ENCODE peak calls at places on chromosomes 3 and 15, in eight cellular contexts. One of them, this sample, is unnamed.

GRCh38 chr15:90463381-90463780 is 66.3 kb upstream of the CRTC3 start:
- DNase-seq in effector memory CD4-positive, alpha-beta T cell: no peak
- DNase-seq in neural progenitor cell: no peak
- DNase-seq in stomach: no peak
- DNase-seq in A673: no peak
- DNase-seq in uterus: no peak
- DNase-seq in Peyer's patch: no peak
- DNase-seq in SK-N-SH: no peak
- DNase-seq in this sample: no peak

GRCh38 chr3:46935168-46935858 is 41.2 kb downstream of the CCDC12 start:
- DNase-seq in A673: peak; percentile 75
- DNase-seq in stomach: peak; percentile 78
- DNase-seq in SK-N-SH: peak; percentile 64
- DNase-seq in Peyer's patch: peak; percentile 88
- DNase-seq in neural progenitor cell: peak; percentile 59
- DNase-seq in uterus: peak; percentile 78
- DNase-seq in effector memory CD4-positive, alpha-beta T cell: no peak
- DNase-seq in this sample: peak; percentile 98

GRCh38 chr3:74420538-74421128 is 193.8 kb downstream of the CNTN3 start:
- DNase-seq in A673: no peak
- DNase-seq in Peyer's patch: no peak
- DNase-seq in stomach: no peak
- DNase-seq in effector memory CD4-positive, alpha-beta T cell: no peak
- DNase-seq in neural progenitor cell: no peak
- DNase-seq in uterus: no peak
- DNase-seq in SK-N-SH: no peak
- DNase-seq in this sample: no peak

GRCh38 chr3:167929937-167930336 is 165.8 kb downstream of the GOLIM4 start:
- DNase-seq in stomach: no peak
- DNase-seq in Peyer's patch: no peak
- DNase-seq in uterus: no peak
- DNase-seq in effector memory CD4-positive, alpha-beta T cell: no peak
- DNase-seq in SK-N-SH: no peak
- DNase-seq in neural progenitor cell: no peak
- DNase-seq in A673: no peak
- DNase-seq in this sample: no peak

GRCh38 chr3:27449530-27450150 is 34.5 kb downstream of the SLC4A7 start:
- DNase-seq in Peyer's patch: no peak
- DNase-seq in A673: no peak
- DNase-seq in stomach: no peak
- DNase-seq in SK-N-SH: no peak
- DNase-seq in uterus: no peak
- DNase-seq in effector memory CD4-positive, alpha-beta T cell: no peak
- DNase-seq in neural progenitor cell: no peak
- DNase-seq in this sample: no peak

GRCh38 chr3:62051506-62051905 is 321.8 kb downstream of the FEZF2 start:
- DNase-seq in Peyer's patch: peak; percentile 71
- DNase-seq in neural progenitor cell: peak; percentile 37
- DNase-seq in uterus: no peak
- DNase-seq in effector memory CD4-positive, alpha-beta T cell: no peak
- DNase-seq in SK-N-SH: peak; percentile 13
- DNase-seq in stomach: peak; percentile 58
- DNase-seq in A673: peak; percentile 19
- DNase-seq in this sample: peak; percentile 42

GRCh38 chr3:49673131-49673714 is 928 bp upstream of the APEH start:
- DNase-seq in stomach: no peak
- DNase-seq in SK-N-SH: no peak
- DNase-seq in A673: no peak
- DNase-seq in neural progenitor cell: peak; percentile 30
- DNase-seq in Peyer's patch: no peak
- DNase-seq in effector memory CD4-positive, alpha-beta T cell: no peak
- DNase-seq in uterus: no peak
- DNase-seq in this sample: no peak

GRCh38 chr3:43996379-43997301 is 245.0 kb upstream of the TOPAZ1 start:
- DNase-seq in uterus: no peak
- DNase-seq in A673: peak; percentile 62
- DNase-seq in stomach: no peak
- DNase-seq in effector memory CD4-positive, alpha-beta T cell: no peak
- DNase-seq in neural progenitor cell: peak; percentile 81
- DNase-seq in Peyer's patch: peak; percentile 55
- DNase-seq in SK-N-SH: no peak
- DNase-seq in this sample: peak; percentile 29

GRCh38 chr15:71755571-71755970 is 54.8 kb upstream of the NR2E3 start:
- DNase-seq in stomach: no peak
- DNase-seq in SK-N-SH: no peak
- DNase-seq in Peyer's patch: no peak
- DNase-seq in uterus: no peak
- DNase-seq in neural progenitor cell: no peak
- DNase-seq in effector memory CD4-positive, alpha-beta T cell: no peak
- DNase-seq in A673: no peak
- DNase-seq in this sample: no peak

GRCh38 chr15:68333775-68334470 is 56.4 kb downstream of the FEM1B start:
- DNase-seq in effector memory CD4-positive, alpha-beta T cell: no peak
- DNase-seq in Peyer's patch: no peak
- DNase-seq in SK-N-SH: no peak
- DNase-seq in neural progenitor cell: no peak
- DNase-seq in A673: peak; percentile 37
- DNase-seq in stomach: no peak
- DNase-seq in uterus: peak; percentile 51
- DNase-seq in this sample: peak; percentile 66

GRCh38 chr3:178291555-178291954 is 244.7 kb upstream of the KCNMB2 start:
- DNase-seq in effector memory CD4-positive, alpha-beta T cell: no peak
- DNase-seq in SK-N-SH: peak; percentile 49
- DNase-seq in stomach: no peak
- DNase-seq in neural progenitor cell: no peak
- DNase-seq in A673: no peak
- DNase-seq in uterus: no peak
- DNase-seq in Peyer's patch: no peak
- DNase-seq in this sample: no peak

GRCh38 chr3:9175421-9175820 is 74.0 kb downstream of the SRGAP3 start:
- DNase-seq in SK-N-SH: no peak
- DNase-seq in uterus: no peak
- DNase-seq in Peyer's patch: no peak
- DNase-seq in A673: no peak
- DNase-seq in stomach: peak; percentile 66
- DNase-seq in neural progenitor cell: no peak
- DNase-seq in effector memory CD4-positive, alpha-beta T cell: no peak
- DNase-seq in this sample: no peak

GRCh38 chr3:160210799-160211221 is 14.4 kb upstream of the C3orf80 start:
- DNase-seq in uterus: no peak
- DNase-seq in effector memory CD4-positive, alpha-beta T cell: no peak
- DNase-seq in neural progenitor cell: no peak
- DNase-seq in stomach: no peak
- DNase-seq in Peyer's patch: no peak
- DNase-seq in A673: peak; percentile 72
- DNase-seq in SK-N-SH: no peak
- DNase-seq in this sample: peak; percentile 83

GRCh38 chr3:59079962-59080361 is 30.1 kb upstream of the CFAP20DC start:
- DNase-seq in neural progenitor cell: no peak
- DNase-seq in effector memory CD4-positive, alpha-beta T cell: no peak
- DNase-seq in SK-N-SH: no peak
- DNase-seq in stomach: no peak
- DNase-seq in Peyer's patch: no peak
- DNase-seq in uterus: no peak
- DNase-seq in A673: no peak
- DNase-seq in this sample: no peak

GRCh38 chr15:52181938-52182780 is 9.0 kb downstream of the GNB5 start:
- DNase-seq in Peyer's patch: no peak
- DNase-seq in stomach: no peak
- DNase-seq in SK-N-SH: no peak
- DNase-seq in effector memory CD4-positive, alpha-beta T cell: no peak
- DNase-seq in A673: no peak
- DNase-seq in uterus: no peak
- DNase-seq in neural progenitor cell: no peak
- DNase-seq in this sample: peak; percentile 25

GRCh38 chr3:59884409-59884808 is 834.6 kb upstream of the CFAP20DC start:
- DNase-seq in effector memory CD4-positive, alpha-beta T cell: no peak
- DNase-seq in uterus: no peak
- DNase-seq in SK-N-SH: no peak
- DNase-seq in A673: no peak
- DNase-seq in stomach: no peak
- DNase-seq in neural progenitor cell: no peak
- DNase-seq in Peyer's patch: no peak
- DNase-seq in this sample: no peak

GRCh38 chr3:188792788-188793187 is 379.0 kb upstream of the TPRG1 start:
- DNase-seq in Peyer's patch: no peak
- DNase-seq in neural progenitor cell: peak; percentile 61
- DNase-seq in stomach: no peak
- DNase-seq in uterus: no peak
- DNase-seq in SK-N-SH: peak; percentile 18
- DNase-seq in A673: peak; percentile 69
- DNase-seq in effector memory CD4-positive, alpha-beta T cell: no peak
- DNase-seq in this sample: peak; percentile 16

GRCh38 chr15:75680007-75680789 is 32.5 kb downstream of the CSPG4 start:
- DNase-seq in neural progenitor cell: peak; percentile 54
- DNase-seq in Peyer's patch: no peak
- DNase-seq in effector memory CD4-positive, alpha-beta T cell: no peak
- DNase-seq in A673: no peak
- DNase-seq in stomach: no peak
- DNase-seq in SK-N-SH: no peak
- DNase-seq in uterus: no peak
- DNase-seq in this sample: no peak

GRCh38 chr15:79657722-79658121 is 225.6 kb downstream of the MINAR1 start:
- DNase-seq in stomach: peak; percentile 54
- DNase-seq in uterus: no peak
- DNase-seq in effector memory CD4-positive, alpha-beta T cell: no peak
- DNase-seq in SK-N-SH: no peak
- DNase-seq in neural progenitor cell: no peak
- DNase-seq in Peyer's patch: no peak
- DNase-seq in A673: no peak
- DNase-seq in this sample: no peak

GRCh38 chr3:34876997-34877396 is 762.3 kb upstream of the ARPP21 start:
- DNase-seq in stomach: no peak
- DNase-seq in effector memory CD4-positive, alpha-beta T cell: no peak
- DNase-seq in A673: no peak
- DNase-seq in neural progenitor cell: no peak
- DNase-seq in uterus: no peak
- DNase-seq in SK-N-SH: no peak
- DNase-seq in Peyer's patch: no peak
- DNase-seq in this sample: no peak

GRCh38 chr3:119011528-119011927 is 23.1 kb downstream of the IGSF11 start:
- DNase-seq in A673: no peak
- DNase-seq in SK-N-SH: no peak
- DNase-seq in uterus: no peak
- DNase-seq in stomach: no peak
- DNase-seq in neural progenitor cell: no peak
- DNase-seq in Peyer's patch: no peak
- DNase-seq in effector memory CD4-positive, alpha-beta T cell: no peak
- DNase-seq in this sample: no peak

GRCh38 chr3:42709621-42710020 is 7.0 kb upstream of the HHATL start:
- DNase-seq in stomach: no peak
- DNase-seq in Peyer's patch: peak; percentile 19
- DNase-seq in A673: no peak
- DNase-seq in uterus: peak; percentile 5
- DNase-seq in SK-N-SH: no peak
- DNase-seq in neural progenitor cell: no peak
- DNase-seq in effector memory CD4-positive, alpha-beta T cell: no peak
- DNase-seq in this sample: no peak

GRCh38 chr3:97711664-97712063 is 52.9 kb upstream of the ARL6 start:
- DNase-seq in A673: no peak
- DNase-seq in Peyer's patch: no peak
- DNase-seq in uterus: no peak
- DNase-seq in neural progenitor cell: no peak
- DNase-seq in stomach: no peak
- DNase-seq in effector memory CD4-positive, alpha-beta T cell: no peak
- DNase-seq in SK-N-SH: no peak
- DNase-seq in this sample: no peak

DNA sequence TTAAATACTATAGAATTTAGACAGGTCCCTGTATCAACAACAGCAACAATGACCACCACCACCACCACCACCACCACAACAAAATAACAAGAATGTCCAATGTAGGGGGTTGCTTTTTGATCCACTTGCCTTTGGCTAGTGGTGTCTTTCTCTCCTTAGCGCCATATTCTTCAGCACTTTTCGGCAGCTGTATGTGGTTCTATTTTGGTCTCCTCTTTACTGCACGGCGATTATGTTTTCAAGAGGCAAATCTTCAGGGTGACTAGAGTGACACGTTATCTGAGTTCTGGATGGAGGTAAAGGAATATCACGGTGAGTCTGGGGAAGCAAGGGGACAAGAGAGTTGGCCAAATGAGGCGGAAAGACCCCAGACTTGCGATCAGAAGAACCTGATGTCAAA is 56.1 kb downstream of the ST6GAL1 start:
- DNase-seq in neural progenitor cell: no peak
- DNase-seq in Peyer's patch: no peak
- DNase-seq in stomach: no peak
- DNase-seq in uterus: no peak
- DNase-seq in A673: no peak
- DNase-seq in SK-N-SH: no peak
- DNase-seq in effector memory CD4-positive, alpha-beta T cell: no peak
- DNase-seq in this sample: peak; percentile 19
- H3K27ac ChIP-seq in neural progenitor cell: no peak overlapping the region
- H3K27ac ChIP-seq in Peyer's patch: no peak overlapping the region
- H3K27ac ChIP-seq in stomach: no peak overlapping the region
- H3K27ac ChIP-seq in uterus: no peak overlapping the region
- H3K27ac ChIP-seq in A673: peak overlapping the region; percentile 36
- H3K27ac ChIP-seq in SK-N-SH: no peak overlapping the region
- H3K27ac ChIP-seq in effector memory CD4-positive, alpha-beta T cell: no peak overlapping the region
- H3K27ac ChIP-seq in this sample: peak overlapping the region; percentile 67

GRCh38 chr3:141415959-141416358 is 47.7 kb downstream of the ZBTB38 start:
- DNase-seq in Peyer's patch: no peak
- DNase-seq in effector memory CD4-positive, alpha-beta T cell: no peak
- DNase-seq in A673: no peak
- DNase-seq in neural progenitor cell: no peak
- DNase-seq in stomach: no peak
- DNase-seq in SK-N-SH: no peak
- DNase-seq in uterus: no peak
- DNase-seq in this sample: no peak
- H3K4me1 ChIP-seq in Peyer's patch: peaks cover 22% of the 10 kb centered on the region
- H3K4me1 ChIP-seq in effector memory CD4-positive, alpha-beta T cell: peaks cover 30% of the 10 kb centered on the region
- H3K4me1 ChIP-seq in A673: peaks cover 24% of the 10 kb centered on the region
- H3K4me1 ChIP-seq in neural progenitor cell: peaks cover 27% of the 10 kb centered on the region
- H3K4me1 ChIP-seq in stomach: peaks cover 80% of the 10 kb centered on the region
- H3K4me1 ChIP-seq in SK-N-SH: peaks cover 31% of the 10 kb centered on the region
- H3K4me1 ChIP-seq in uterus: peaks cover 6% of the 10 kb centered on the region
- H3K4me1 ChIP-seq in this sample: peaks cover 28% of the 10 kb centered on the region

GRCh38 chr3:143974877-143975238 is 3.2 kb downstream of the DIPK2A start:
- DNase-seq in SK-N-SH: no peak
- DNase-seq in effector memory CD4-positive, alpha-beta T cell: no peak
- DNase-seq in uterus: no peak
- DNase-seq in neural progenitor cell: no peak
- DNase-seq in stomach: no peak
- DNase-seq in Peyer's patch: no peak
- DNase-seq in A673: no peak
- DNase-seq in this sample: no peak
- H3K4me3 ChIP-seq in SK-N-SH: no peak overlapping the region
- H3K4me3 ChIP-seq in effector memory CD4-positive, alpha-beta T cell: no peak overlapping the region
- H3K4me3 ChIP-seq in uterus: no peak overlapping the region
- H3K4me3 ChIP-seq in neural progenitor cell: peak overlapping the region; percentile 96
- H3K4me3 ChIP-seq in stomach: peak overlapping the region; percentile 90
- H3K4me3 ChIP-seq in Peyer's patch: no peak overlapping the region
- H3K4me3 ChIP-seq in A673: peak overlapping the region; percentile 90
- H3K4me3 ChIP-seq in this sample: peak overlapping the region; percentile 75

DNA sequence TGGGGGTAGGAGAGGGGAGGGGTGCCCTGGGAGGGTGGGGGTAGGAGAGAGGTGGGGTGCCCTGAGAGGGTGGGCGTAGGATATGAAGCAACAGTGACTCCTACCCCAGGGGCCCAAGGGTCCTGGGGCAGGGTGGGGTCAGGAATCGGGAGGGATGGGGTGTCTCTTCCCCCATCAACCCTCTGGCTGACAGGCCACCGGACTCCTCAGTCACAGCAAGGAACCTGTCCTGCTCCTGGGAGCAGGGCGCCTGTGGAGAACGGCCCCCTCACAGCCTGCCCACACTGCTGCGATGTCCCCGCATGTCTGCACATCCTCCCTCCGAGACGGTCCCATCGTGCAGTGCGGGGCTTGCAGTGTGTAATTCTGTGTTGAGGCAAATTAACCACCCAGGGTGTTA is 2.7 kb downstream of the TM4SF19 start:
- DNase-seq in A673: no peak
- DNase-seq in neural progenitor cell: no peak
- DNase-seq in Peyer's patch: no peak
- DNase-seq in effector memory CD4-positive, alpha-beta T cell: no peak
- DNase-seq in stomach: no peak
- DNase-seq in SK-N-SH: no peak
- DNase-seq in uterus: no peak
- DNase-seq in this sample: no peak
- H3K27ac ChIP-seq in A673: no peak overlapping the region
- H3K27ac ChIP-seq in neural progenitor cell: no peak overlapping the region
- H3K27ac ChIP-seq in Peyer's patch: no peak overlapping the region
- H3K27ac ChIP-seq in effector memory CD4-positive, alpha-beta T cell: no peak overlapping the region
- H3K27ac ChIP-seq in stomach: no peak overlapping the region
- H3K27ac ChIP-seq in SK-N-SH: no peak overlapping the region
- H3K27ac ChIP-seq in uterus: no peak overlapping the region
- H3K27ac ChIP-seq in this sample: no peak overlapping the region